ENCODE peak calls at places on chromosome 17, in five cellular contexts. C, Y, K, Q and F are unnamed samples.

GRCh38 chr17:3788200-3788599 is 12.8 kb downstream of the ITGAE start:
- DNase-seq in C (no peak), Y (no peak), K (no peak), Q (no peak), F (peak; percentile 23)

GRCh38 chr17:28744104-28744801 is 442 bp downstream of the TRAF4 start:
- DNase-seq in C (peak; percentile 92), Y (peak; percentile 76), K (peak; percentile 28), Q (peak; percentile 52), F (peak; percentile 65)

GRCh38 chr17:8997994-8998628 is 23.2 kb upstream of the NTN1 start:
- DNase-seq in C (peak; percentile 76), Y (peak; percentile 84), K (peak; percentile 28), Q (peak; percentile 76), F (peak; percentile 42)

GRCh38 chr17:20026960-20027359 is 17.8 kb downstream of the SPECC1 start:
- DNase-seq in C (no peak), Y (no peak), K (no peak), Q (no peak), F (no peak)

GRCh38 chr17:43661699-43662431 is at the start of gene MEOX1:
- DNase-seq in C (no peak), Y (peak; percentile 71), K (no peak), Q (no peak), F (peak; percentile 71)

GRCh38 chr17:44794699-44795413 is 35.2 kb downstream of the GJC1 start:
- DNase-seq in C (no peak), Y (peak; percentile 33), K (no peak), Q (no peak), F (peak; percentile 96)

GRCh38 chr17:77770331-77771105 is 188.0 kb upstream of the TNRC6C start:
- DNase-seq in C (no peak), Y (no peak), K (no peak), Q (no peak), F (peak; percentile 92)

GRCh38 chr17:41537990-41538389 is 9.9 kb upstream of the KRT19 start:
- DNase-seq in C (no peak), Y (peak; percentile 44), K (no peak), Q (no peak), F (peak; percentile 45)

GRCh38 chr17:29514792-29515191 is 52.0 kb downstream of the ABHD15 start:
- DNase-seq in C (no peak), Y (no peak), K (no peak), Q (no peak), F (peak; percentile 24)

GRCh38 chr17:28982191-28982793 is 23.5 kb downstream of the SEZ6 start:
- DNase-seq in C (no peak), Y (no peak), K (no peak), Q (no peak), F (no peak)

GRCh38 chr17:42577140-42577531 is 393 bp downstream of the PSMC3IP start:
- DNase-seq in C (no peak), Y (no peak), K (no peak), Q (no peak), F (no peak)

GRCh38 chr17:74360993-74361612 is 565 bp downstream of the BTBD17 start:
- DNase-seq in C (peak; percentile 92), Y (no peak), K (peak; percentile 70), Q (no peak), F (peak; percentile 34)

GRCh38 chr17:15177343-15177742 is 87.8 kb downstream of the PMP22 start:
- DNase-seq in C (no peak), Y (no peak), K (no peak), Q (no peak), F (no peak)

GRCh38 chr17:17236295-17237025 is 508 bp downstream of the FLCN start:
- DNase-seq in C (peak; percentile 43), Y (peak; percentile 41), K (no peak), Q (no peak), F (peak; percentile 47)

GRCh38 chr17:50055055-50055425 is 870 bp upstream of the ITGA3 start:
- DNase-seq in C (peak; percentile 26), Y (peak; percentile 84), K (no peak), Q (peak; percentile 3), F (peak; percentile 32)

GRCh38 chr17:31511176-31511540 is 119.7 kb downstream of the RAB11FIP4 start:
- DNase-seq in C (no peak), Y (no peak), K (peak; percentile 46), Q (no peak), F (no peak)

GRCh38 chr17:11898526-11899235 is 98.6 kb downstream of the ZNF18 start:
- DNase-seq in C (peak; percentile 24), Y (no peak), K (no peak), Q (no peak), F (no peak)

GRCh38 chr17:53896047-53896446 is 73.3 kb downstream of the KIF2B start:
- DNase-seq in C (no peak), Y (no peak), K (no peak), Q (no peak), F (peak; percentile 1)

GRCh38 chr17:66507103-66507923 is 204.9 kb downstream of the PRKCA start:
- DNase-seq in C (no peak), Y (peak; percentile 77), K (peak; percentile 49), Q (no peak), F (peak; percentile 89)

GRCh38 chr17:76485569-76485968 is 15.7 kb downstream of the RHBDF2 start:
- DNase-seq in C (no peak), Y (no peak), K (peak; percentile 74), Q (no peak), F (no peak)

GRCh38 chr17:2853111-2853721 is 57.0 kb downstream of the RAP1GAP2 start:
- DNase-seq in C (peak; percentile 72), Y (peak; percentile 72), K (no peak), Q (peak; percentile 28), F (peak; percentile 54)

GRCh38 chr17:20268700-20269475 is 198.5 kb downstream of the LGALS9B start:
- DNase-seq in C (peak; percentile 61), Y (no peak), K (no peak), Q (no peak), F (no peak)

GRCh38 chr17:83155128-83156081 is 76.0 kb downstream of the METRNL start:
- DNase-seq in C (no peak), Y (no peak), K (no peak), Q (no peak), F (peak; percentile 16)

GRCh38 chr17:54992797-54993639 is 24.5 kb downstream of the STXBP4 start:
- DNase-seq in C (peak; percentile 63), Y (peak; percentile 45), K (no peak), Q (no peak), F (peak; percentile 66)

GRCh38 chr17:47692895-47693666 is 880 bp upstream of the TBKBP1 start:
- DNase-seq in C (no peak), Y (no peak), K (no peak), Q (no peak), F (no peak)

GRCh38 chr17:56593741-56594527 is 435 bp downstream of the NOG start:
- DNase-seq in C (peak; percentile 87), Y (peak; percentile 57), K (peak; percentile 64), Q (peak; percentile 34), F (no peak)

GRCh38 chr17:10155334-10156081 is 42.9 kb downstream of the GAS7 start:
- DNase-seq in C (no peak), Y (no peak), K (no peak), Q (no peak), F (peak; percentile 75)

GRCh38 chr17:18182978-18183333 is 672 bp upstream of the ALKBH5 start:
- DNase-seq in C (no peak), Y (peak; percentile 61), K (peak; percentile 89), Q (peak; percentile 79), F (no peak)

GRCh38 chr17:48348352-48348751 is 81.7 kb downstream of the SKAP1 start:
- DNase-seq in C (no peak), Y (no peak), K (no peak), Q (no peak), F (no peak)

GRCh38 chr17:73232587-73233373 is 28.9 kb downstream of the CPSF4L start:
- DNase-seq in C (peak; percentile 73), Y (peak; percentile 44), K (no peak), Q (peak; percentile 17), F (peak; percentile 21)

GRCh38 chr17:49898547-49899490 is 51.0 kb upstream of the TAC4 start:
- DNase-seq in C (peak; percentile 68), Y (no peak), K (no peak), Q (no peak), F (no peak)

GRCh38 chr17:48647103-48647963 is 21.2 kb upstream of the HOXB9 start:
- DNase-seq in C (peak; percentile 45), Y (no peak), K (no peak), Q (no peak), F (no peak)

GRCh38 chr17:41734139-41734948 is at the start of gene HAP1:
- DNase-seq in C (peak; percentile 79), Y (peak; percentile 65), K (peak; percentile 22), Q (no peak), F (peak; percentile 19)

GRCh38 chr17:47952181-47953021 is 5.3 kb downstream of the PRR15L start:
- DNase-seq in C (no peak), Y (no peak), K (no peak), Q (no peak), F (no peak)

DNA sequence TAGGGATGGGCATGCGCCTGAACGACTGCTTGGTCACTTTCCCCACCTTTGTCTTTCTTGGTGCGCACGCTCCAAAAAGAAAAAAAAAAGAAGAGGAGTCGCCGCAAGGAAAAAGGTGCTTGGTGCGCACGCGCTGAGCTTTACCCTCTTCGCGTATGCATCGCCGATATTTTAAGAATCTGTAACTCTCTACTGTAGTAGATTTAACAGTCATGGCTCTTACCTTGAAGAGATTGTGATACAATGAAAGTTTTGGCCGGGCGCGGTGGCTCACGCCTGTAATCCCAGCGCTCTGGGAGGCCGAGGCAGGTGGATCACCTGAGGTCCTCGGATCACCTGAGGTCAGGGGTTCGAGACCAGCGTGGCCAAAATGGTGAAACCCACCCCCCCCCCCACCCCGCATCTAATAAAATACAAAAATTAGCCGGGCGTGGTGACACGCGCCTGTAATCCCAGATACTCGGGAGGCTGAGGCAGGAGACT is 609 bp upstream of the FXR2 start:
- DNase-seq in C (no peak), Y (no peak), K (no peak), Q (no peak), F (no peak)
- H3K27ac ChIP-seq in C (peak overlapping the region; percentile 48), Y (peak overlapping the region; percentile 96), K (peak overlapping the region; percentile 88), Q (peak overlapping the region; percentile 63), F (peak overlapping the region; percentile 57)

GRCh38 chr17:61144137-61144536 is 255.5 kb upstream of the TBX2 start:
- DNase-seq in C (no peak), Y (no peak), K (no peak), Q (no peak), F (no peak)
- H3K27ac ChIP-seq in C (no peak overlapping the region), Y (no peak overlapping the region), K (no peak overlapping the region), Q (no peak overlapping the region), F (no peak overlapping the region)

GRCh38 chr17:81382851-81383250 is 12.4 kb upstream of the BAHCC1 start:
- DNase-seq in C (no peak), Y (no peak), K (no peak), Q (no peak), F (no peak)
- H3K27ac ChIP-seq in C (no peak overlapping the region), Y (no peak overlapping the region), K (peak overlapping the region; percentile 99), Q (no peak overlapping the region), F (no peak overlapping the region)

DNA sequence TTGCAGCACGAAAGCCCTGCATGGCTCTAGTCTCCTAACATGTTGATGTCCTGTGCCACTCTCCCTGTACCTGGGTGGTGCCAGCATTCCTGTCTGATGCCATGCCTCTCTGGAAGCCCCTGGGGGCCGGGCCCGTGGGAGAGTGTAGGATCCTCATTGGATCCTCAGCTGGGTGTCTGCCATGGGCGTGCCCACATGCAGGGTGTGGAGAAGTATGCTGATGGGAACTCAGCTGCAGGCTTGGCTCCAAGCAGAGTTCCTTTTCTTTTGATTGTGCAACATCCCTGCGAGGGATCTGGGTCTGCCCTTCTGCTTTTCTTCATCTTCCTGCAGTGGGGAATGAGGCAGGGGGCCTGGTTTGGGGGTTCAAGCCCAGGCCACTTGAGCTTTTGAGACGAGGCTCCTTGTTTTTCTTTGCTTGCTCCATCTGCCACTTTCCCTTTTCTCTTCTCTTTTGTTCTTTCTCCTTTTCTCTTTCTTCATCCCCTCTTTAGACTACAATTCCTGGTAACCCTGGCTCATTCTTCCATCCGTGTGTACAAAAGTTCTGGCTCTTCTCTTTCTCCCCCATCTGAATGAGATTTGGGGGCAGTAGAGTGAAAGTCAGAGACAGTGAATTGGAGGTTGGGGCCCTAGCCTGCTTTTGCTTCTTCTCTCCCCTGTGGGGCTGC is 32.9 kb downstream of the KSR1 start:
- DNase-seq in C (no peak), Y (peak; percentile 66), K (peak; percentile 59), Q (no peak), F (peak; percentile 81)
- H3K27ac ChIP-seq in C (no peak overlapping the region), Y (peak overlapping the region; percentile 72), K (no peak overlapping the region), Q (no peak overlapping the region), F (no peak overlapping the region)